ENCODE peak calls at places on chromosomes 7 and 10, in four cellular contexts. A, S, U and C are unnamed samples.

GRCh38 chr10:11106621-11107374 is 89.1 kb downstream of the CELF2 start:
- DNase-seq in A (no peak), S (no peak), U (peak; percentile 34), C (no peak)

GRCh38 chr7:5679047-5679740 is 102.3 kb downstream of the RNF216 start:
- DNase-seq in A (no peak), S (no peak), U (no peak), C (no peak)

GRCh38 chr7:954330-955238 is at the start of gene ADAP1:
- DNase-seq in A (peak; percentile 62), S (no peak), U (peak; percentile 87), C (no peak)

GRCh38 chr7:16345979-16346958 is 75.1 kb downstream of the CRPPA start:
- DNase-seq in A (peak; percentile 88), S (no peak), U (no peak), C (no peak)

GRCh38 chr10:14184841-14185500 is 145.8 kb downstream of the FRMD4A start:
- DNase-seq in A (no peak), S (no peak), U (peak; percentile 66), C (no peak)

GRCh38 chr7:43652364-43652763 is 69.5 kb downstream of the STK17A start:
- DNase-seq in A (no peak), S (no peak), U (no peak), C (no peak)

GRCh38 chr10:78972160-78972946 is 96.4 kb upstream of the ZMIZ1 start:
- DNase-seq in A (peak; percentile 83), S (peak; percentile 93), U (no peak), C (peak; percentile 37)

GRCh38 chr7:25619963-25620799 is 391.9 kb upstream of the NPVF start:
- DNase-seq in A (no peak), S (no peak), U (no peak), C (no peak)

GRCh38 chr10:92993671-92994304 is 66.8 kb upstream of the CYP26C1 start:
- DNase-seq in A (no peak), S (no peak), U (no peak), C (no peak)

GRCh38 chr10:6037422-6037821 is 24.7 kb downstream of the IL2RA start:
- DNase-seq in A (no peak), S (no peak), U (no peak), C (no peak)

GRCh38 chr10:44398271-44398670 is 13.4 kb upstream of the CXCL12 start:
- DNase-seq in A (no peak), S (no peak), U (no peak), C (no peak)

GRCh38 chr10:122240401-122240800 is 30.7 kb upstream of the BTBD16 start:
- DNase-seq in A (no peak), S (no peak), U (no peak), C (no peak)

GRCh38 chr7:149595541-149595940 is 97.9 kb upstream of the ZNF746 start:
- DNase-seq in A (no peak), S (no peak), U (no peak), C (no peak)

GRCh38 chr10:131451407-131452015 is 140.0 kb upstream of the TCERG1L start:
- DNase-seq in A (peak; percentile 1), S (no peak), U (no peak), C (no peak)

GRCh38 chr7:95772298-95772770 is at the start of gene DYNC1I1:
- DNase-seq in A (peak; percentile 80), S (peak; percentile 66), U (peak; percentile 84), C (peak; percentile 23)

GRCh38 chr10:122591736-122592135 is 31.2 kb downstream of the DMBT1 start:
- DNase-seq in A (no peak), S (no peak), U (no peak), C (no peak)

GRCh38 chr7:30135551-30136271 is 925 bp downstream of the MTURN start:
- DNase-seq in A (peak; percentile 27), S (peak; percentile 76), U (peak; percentile 71), C (peak; percentile 40)

GRCh38 chr10:114244126-114244525 is 5.1 kb downstream of the VWA2 start:
- DNase-seq in A (no peak), S (no peak), U (no peak), C (no peak)

GRCh38 chr10:114243661-114244060 is 4.6 kb downstream of the VWA2 start:
- DNase-seq in A (no peak), S (no peak), U (no peak), C (no peak)

GRCh38 chr10:114239994-114240345 is 916 bp downstream of the VWA2 start:
- DNase-seq in A (no peak), S (no peak), U (no peak), C (no peak)

GRCh38 chr10:114242235-114242634 is 3.2 kb downstream of the VWA2 start:
- DNase-seq in A (no peak), S (no peak), U (no peak), C (no peak)

DNA sequence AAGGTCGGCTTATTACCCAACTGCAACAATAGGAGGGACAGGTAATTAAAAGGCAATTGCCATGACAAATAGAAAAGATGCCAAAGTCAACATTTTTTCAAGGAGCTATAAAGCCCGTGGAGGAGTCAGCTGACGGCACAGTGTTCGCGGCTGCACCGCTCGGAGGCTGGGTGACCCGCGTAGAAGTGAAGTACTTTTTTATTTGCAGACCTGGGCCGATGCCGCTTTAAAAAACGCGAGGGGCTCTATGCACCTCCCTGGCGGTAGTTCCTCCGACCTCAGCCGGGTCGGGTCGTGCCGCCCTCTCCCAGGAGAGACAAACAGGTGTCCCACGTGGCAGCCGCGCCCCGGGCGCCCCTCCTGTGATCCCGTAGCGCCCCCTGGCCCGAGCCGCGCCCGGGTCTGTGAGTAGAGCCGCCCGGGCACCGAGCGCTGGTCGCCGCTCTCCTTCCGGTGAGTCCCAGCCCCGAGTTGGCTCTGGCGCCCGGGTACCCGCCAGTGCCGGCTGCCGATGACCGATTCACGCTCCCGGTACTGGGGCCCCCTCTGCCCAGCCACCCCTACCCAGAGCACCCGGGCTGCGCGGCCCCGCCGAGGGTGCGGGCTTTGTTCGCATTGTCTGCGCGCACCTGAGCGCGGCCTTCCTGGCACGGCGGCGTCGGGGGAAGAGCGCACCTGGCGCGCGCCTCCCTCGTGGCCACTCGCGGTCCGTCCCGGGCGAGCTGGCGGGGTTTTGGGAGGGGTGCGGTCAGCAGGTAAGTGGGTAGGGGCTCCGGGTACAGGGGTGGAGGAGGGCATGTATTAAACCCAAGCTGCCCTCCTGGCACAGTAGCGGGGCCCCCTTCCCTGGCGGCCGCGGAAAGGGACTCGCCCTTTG is at the start of gene VWA2:
- DNase-seq in A (no peak), S (no peak), U (peak; percentile 59), C (no peak)
- TF ChIP-seq CTCF in A (no peak), S (peak; percentile 55), U (peak; percentile 25), C (no peak)

DNA sequence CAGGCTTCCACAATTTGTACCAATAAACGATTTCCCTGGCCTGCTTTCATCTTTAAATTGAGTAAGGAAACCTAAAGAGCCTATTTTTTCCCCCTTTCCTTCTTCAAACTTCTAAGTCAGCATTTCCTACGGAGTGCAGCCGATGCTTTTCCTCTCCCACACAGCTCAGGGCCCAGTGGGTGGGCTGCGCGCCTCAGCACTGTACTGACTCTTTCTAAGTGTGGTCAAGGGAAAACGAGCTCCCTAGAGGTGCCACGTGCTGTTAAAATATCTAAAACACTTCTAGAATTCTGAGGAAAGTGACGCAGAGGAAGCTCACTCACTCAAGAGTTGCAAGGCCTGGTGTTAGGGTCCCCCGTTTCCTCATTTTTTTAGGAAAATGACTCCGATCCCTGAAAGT is 29.0 kb downstream of the STEAP1B start:
- DNase-seq in A (no peak), S (no peak), U (no peak), C (no peak)
- TF ChIP-seq CTCF in A (no peak), S (no peak), U (no peak), C (no peak)

GRCh38 chr10:47112612-47113011 is 187.4 kb upstream of the GDF10 start:
- DNase-seq in A (no peak), S (no peak), U (no peak), C (no peak)
- TF ChIP-seq CTCF in A (no peak), S (no peak), U (no peak), C (no peak)

GRCh38 chr10:67851229-67851628 is 13.2 kb upstream of the DNAJC12 start:
- DNase-seq in A (no peak), S (no peak), U (no peak), C (no peak)

GRCh38 chr10:67853512-67853911 is 15.5 kb upstream of the DNAJC12 start:
- DNase-seq in A (no peak), S (no peak), U (no peak), C (no peak)

GRCh38 chr10:67849331-67850011 is 11.5 kb upstream of the DNAJC12 start:
- DNase-seq in A (peak; percentile 99), S (peak; percentile 96), U (peak; percentile 93), C (peak; percentile 90)
- TF ChIP-seq CTCF in A (no peak), S (no peak), U (no peak), C (no peak)

GRCh38 chr10:103350175-103350521 is 792 bp downstream of the PCGF6 start:
- DNase-seq in A (no peak), S (no peak), U (no peak), C (no peak)

GRCh38 chr10:103350522-103351260 is at the start of gene PCGF6:
- DNase-seq in A (peak; percentile 71), S (peak; percentile 63), U (peak; percentile 95), C (peak; percentile 27)

GRCh38 chr10:103355906-103356599 is 5.1 kb upstream of the PCGF6 start:
- DNase-seq in A (no peak), S (no peak), U (no peak), C (no peak)

GRCh38 chr10:103353281-103353680 is 2.3 kb upstream of the PCGF6 start:
- DNase-seq in A (no peak), S (no peak), U (no peak), C (no peak)
- TF ChIP-seq CTCF in A (no peak), S (no peak), U (no peak), C (no peak)

GRCh38 chr10:119611433-119611832 is 14.7 kb upstream of the TIAL1 start:
- DNase-seq in A (no peak), S (no peak), U (no peak), C (no peak)

DNA sequence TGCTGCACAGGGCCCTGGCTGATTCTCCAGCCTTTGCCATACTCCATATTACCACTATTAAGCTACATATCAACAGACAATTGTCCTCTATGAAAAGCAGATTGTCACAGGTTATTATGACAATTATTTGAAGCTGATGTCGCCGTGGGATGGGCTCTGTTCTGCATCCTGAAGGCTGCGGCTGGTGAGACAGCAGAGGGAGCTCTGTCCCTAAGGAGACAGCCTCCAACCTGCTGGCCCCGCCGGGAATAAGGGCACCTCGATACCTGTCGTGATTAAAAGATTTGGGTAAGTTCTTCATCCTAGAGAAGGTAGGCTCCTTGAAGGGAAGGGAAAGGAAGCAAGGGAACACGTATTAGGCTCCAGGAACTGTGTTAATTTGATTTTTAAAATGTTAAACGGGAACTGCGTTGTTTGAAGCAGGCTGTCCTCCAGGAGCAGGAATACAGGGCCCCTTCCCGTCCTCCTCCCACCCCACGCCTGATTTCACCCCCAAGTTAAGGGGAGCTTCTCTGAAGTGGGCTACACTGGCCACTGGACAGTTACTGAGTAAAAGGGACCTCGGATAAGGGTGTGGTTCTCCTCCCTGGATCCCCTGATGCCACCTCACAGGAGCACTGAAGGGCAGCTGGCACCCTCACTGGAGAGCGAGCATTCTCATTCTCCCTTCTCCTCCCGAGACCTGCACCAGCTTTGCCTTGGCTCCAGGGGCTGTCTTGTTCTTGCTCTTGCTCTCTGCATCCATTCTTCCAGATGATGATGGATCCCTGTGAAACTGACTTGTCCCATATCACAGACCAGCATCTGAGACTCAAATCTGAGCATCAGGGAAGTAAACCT is 11.8 kb upstream of the TIAL1 start:
- DNase-seq in A (peak; percentile 63), S (peak; percentile 58), U (peak; percentile 45), C (no peak)
- TF ChIP-seq CTCF in A (peak; percentile 90), S (peak; percentile 76), U (peak; percentile 41), C (peak; percentile 75)